ENCODE peak calls at places on chromosomes 3 and 15, in ten cellular contexts. T is midbrain; P is myocyte; G is ascending aorta; D is iris pigment epithelial cell; R is ACHN; V is ELR; C is stimulated activated CD4-positive, alpha-beta T cell treated with anti-CD3 and anti-CD28 coated beads, Interleukin-1b, Interleukin-23, amount 100 ng/mL, for 1 hour; O is stomach; H is endothelial cell. S is an unnamed sample.

GRCh38 chr3:144652573-144652972 is 681.0 kb downstream of the DIPK2A start:
- DNase-seq in T (no peak), P (no peak), G (no peak), D (peak), R (no peak), V (peak), C (no peak), O (no peak), H (no peak), S (no peak)

GRCh38 chr3:87771338-87772059 is 287.3 kb downstream of the CGGBP1 start:
- DNase-seq in T (no peak), P (peak), G (no peak), D (peak), R (peak), V (peak), C (no peak), O (no peak), H (peak), S (no peak)

GRCh38 chr15:66454143-66454542 is 43.4 kb downstream of the SNAPC5 start:
- DNase-seq in T (no peak), P (no peak), G (no peak), D (peak), R (no peak), V (peak), C (no peak), O (no peak), H (no peak), S (no peak)

GRCh38 chr3:113084777-113085176 is 94.0 kb downstream of the GTPBP8 start:
- DNase-seq in T (no peak), P (peak), G (no peak), D (peak), R (no peak), V (peak), C (no peak), O (peak), H (no peak), S (no peak)

GRCh38 chr3:46673151-46674030 is 20.1 kb downstream of the ALS2CL start:
- DNase-seq in T (no peak), P (no peak), G (peak), D (no peak), R (no peak), V (no peak), C (no peak), O (no peak), H (no peak), S (no peak)

GRCh38 chr3:39271363-39271762 is 8.5 kb downstream of the CX3CR1 start:
- DNase-seq in T (no peak), P (no peak), G (peak), D (no peak), R (no peak), V (no peak), C (no peak), O (no peak), H (no peak), S (no peak)

GRCh38 chr3:170360476-170360875 is 3.0 kb downstream of the SKIL start:
- DNase-seq in T (no peak), P (no peak), G (no peak), D (no peak), R (no peak), V (peak), C (no peak), O (no peak), H (no peak), S (no peak)

GRCh38 chr15:52731732-52732470 is 52.7 kb upstream of the ATOSA start:
- DNase-seq in T (no peak), P (peak), G (no peak), D (no peak), R (no peak), V (no peak), C (no peak), O (no peak), H (no peak), S (no peak)

GRCh38 chr15:93349146-93349545 is 260.1 kb upstream of the RGMA start:
- DNase-seq in T (no peak), P (no peak), G (no peak), D (no peak), R (no peak), V (no peak), C (no peak), O (no peak), H (no peak), S (no peak)

GRCh38 chr15:28098766-28099554 is at the start of gene OCA2:
- DNase-seq in T (no peak), P (peak), G (peak), D (peak), R (peak), V (peak), C (no peak), O (peak), H (peak), S (no peak)

GRCh38 chr3:128357538-128357937 is 109.2 kb downstream of the DNAJB8 start:
- DNase-seq in T (no peak), P (no peak), G (no peak), D (no peak), R (no peak), V (no peak), C (no peak), O (no peak), H (no peak), S (no peak)

GRCh38 chr3:42535981-42536784 is 33.7 kb downstream of the VIPR1 start:
- DNase-seq in T (no peak), P (no peak), G (no peak), D (peak), R (peak), V (peak), C (no peak), O (peak), H (peak), S (no peak)

GRCh38 chr3:126748701-126749546 is 44.9 kb downstream of the CHCHD6 start:
- DNase-seq in T (no peak), P (peak), G (no peak), D (no peak), R (no peak), V (no peak), C (no peak), O (no peak), H (no peak), S (no peak)

GRCh38 chr15:62165029-62165792 is at the start of gene C2CD4B:
- DNase-seq in T (no peak), P (no peak), G (no peak), D (no peak), R (no peak), V (no peak), C (no peak), O (peak), H (peak), S (no peak)

GRCh38 chr3:44509985-44510360 is 32.5 kb upstream of the ZNF445 start:
- DNase-seq in T (no peak), P (peak), G (no peak), D (peak), R (peak), V (peak), C (no peak), O (no peak), H (no peak), S (no peak)

GRCh38 chr15:41917767-41918430 is 24.0 kb upstream of the SPTBN5 start:
- DNase-seq in T (no peak), P (no peak), G (no peak), D (peak), R (peak), V (peak), C (no peak), O (peak), H (no peak), S (no peak)

GRCh38 chr3:149554826-149555225 is 80.3 kb downstream of the TM4SF4 start:
- DNase-seq in T (no peak), P (no peak), G (no peak), D (peak), R (peak), V (peak), C (no peak), O (no peak), H (no peak), S (no peak)

GRCh38 chr15:94930945-94931344 is 699.6 kb downstream of the MCTP2 start:
- DNase-seq in T (no peak), P (no peak), G (no peak), D (no peak), R (no peak), V (no peak), C (no peak), O (no peak), H (no peak), S (no peak)

GRCh38 chr3:193240436-193240849 is 579 bp upstream of the PLAAT1 start:
- DNase-seq in T (no peak), P (no peak), G (no peak), D (no peak), R (no peak), V (no peak), C (no peak), O (no peak), H (peak), S (peak)

GRCh38 chr3:56962200-56962599 is 98.3 kb upstream of the SPATA12 start:
- DNase-seq in T (no peak), P (peak), G (no peak), D (no peak), R (no peak), V (no peak), C (no peak), O (no peak), H (no peak), S (no peak)

GRCh38 chr3:37996785-37997301 is 6.3 kb downstream of the VILL start:
- DNase-seq in T (peak), P (peak), G (peak), D (peak), R (peak), V (peak), C (peak), O (peak), H (peak), S (no peak)

GRCh38 chr15:29270169-29270955 is 740 bp upstream of the NSMCE3 start:
- DNase-seq in T (peak), P (peak), G (no peak), D (peak), R (no peak), V (peak), C (no peak), O (no peak), H (no peak), S (no peak)

GRCh38 chr15:77555232-77555631 is 77.5 kb downstream of the LINGO1 start:
- DNase-seq in T (no peak), P (no peak), G (no peak), D (no peak), R (no peak), V (no peak), C (no peak), O (no peak), H (no peak), S (no peak)